ENCODE peak calls at places on chromosomes 16 and 17, in five cellular contexts. One of them, this sample, is unnamed.

GRCh38 chr16:1362807-1363206 is 11.1 kb downstream of the GNPTG start:
- DNase-seq in thyroid gland: no peak
- DNase-seq in kidney epithelial cell: no peak
- DNase-seq in effector CD4-positive, alpha-beta T cell: no peak
- DNase-seq in A172: no peak
- DNase-seq in this sample: no peak

GRCh38 chr16:17138801-17139200 is 332.0 kb downstream of the XYLT1 start:
- DNase-seq in A172: no peak
- DNase-seq in effector CD4-positive, alpha-beta T cell: no peak
- DNase-seq in kidney epithelial cell: no peak
- DNase-seq in thyroid gland: no peak
- DNase-seq in this sample: no peak

GRCh38 chr16:81592353-81592866 is 147.8 kb downstream of the CMIP start:
- DNase-seq in kidney epithelial cell: no peak
- DNase-seq in thyroid gland: no peak
- DNase-seq in A172: no peak
- DNase-seq in effector CD4-positive, alpha-beta T cell: no peak
- DNase-seq in this sample: no peak

GRCh38 chr17:29241015-29241963 is 5.4 kb upstream of the CRYBA1 start:
- DNase-seq in A172: peak
- DNase-seq in effector CD4-positive, alpha-beta T cell: no peak
- DNase-seq in kidney epithelial cell: peak
- DNase-seq in thyroid gland: no peak
- DNase-seq in this sample: no peak

GRCh38 chr17:48546924-48547838 is 2.3 kb upstream of the HOXB2 start:
- DNase-seq in A172: no peak
- DNase-seq in thyroid gland: no peak
- DNase-seq in kidney epithelial cell: no peak
- DNase-seq in effector CD4-positive, alpha-beta T cell: no peak
- DNase-seq in this sample: no peak

GRCh38 chr17:34161600-34161999 is 93.5 kb upstream of the CCL2 start:
- DNase-seq in kidney epithelial cell: no peak
- DNase-seq in thyroid gland: no peak
- DNase-seq in A172: no peak
- DNase-seq in effector CD4-positive, alpha-beta T cell: no peak
- DNase-seq in this sample: no peak

GRCh38 chr16:969508-970378 is 1.0 kb downstream of the LMF1 start:
- DNase-seq in kidney epithelial cell: no peak
- DNase-seq in effector CD4-positive, alpha-beta T cell: no peak
- DNase-seq in A172: no peak
- DNase-seq in thyroid gland: peak
- DNase-seq in this sample: no peak

GRCh38 chr16:2698103-2698870 is 16.0 kb downstream of the KCTD5 start:
- DNase-seq in A172: no peak
- DNase-seq in thyroid gland: no peak
- DNase-seq in kidney epithelial cell: no peak
- DNase-seq in effector CD4-positive, alpha-beta T cell: no peak
- DNase-seq in this sample: no peak

GRCh38 chr17:30554839-30555751 is 77.9 kb downstream of the GOSR1 start:
- DNase-seq in thyroid gland: no peak
- DNase-seq in A172: peak
- DNase-seq in kidney epithelial cell: no peak
- DNase-seq in effector CD4-positive, alpha-beta T cell: no peak
- DNase-seq in this sample: no peak

GRCh38 chr17:47311420-47311819 is 12.3 kb upstream of the EFCAB13 start:
- DNase-seq in thyroid gland: no peak
- DNase-seq in kidney epithelial cell: no peak
- DNase-seq in effector CD4-positive, alpha-beta T cell: no peak
- DNase-seq in A172: no peak
- DNase-seq in this sample: no peak

GRCh38 chr17:42784361-42784760 is 4.0 kb downstream of the WNK4 start:
- DNase-seq in thyroid gland: no peak
- DNase-seq in effector CD4-positive, alpha-beta T cell: no peak
- DNase-seq in kidney epithelial cell: no peak
- DNase-seq in A172: no peak
- DNase-seq in this sample: no peak

GRCh38 chr16:53087101-53087500 is 32.3 kb downstream of the CHD9 start:
- DNase-seq in effector CD4-positive, alpha-beta T cell: no peak
- DNase-seq in A172: no peak
- DNase-seq in kidney epithelial cell: no peak
- DNase-seq in thyroid gland: peak
- DNase-seq in this sample: no peak